ENCODE peak calls at places on chromosomes 6 and 20, in six cellular contexts. O is GM23248, E is lung, W is BJ, S is transverse colon, V is tibial artery. U is an unnamed sample.

GRCh38 chr6:52227495-52227894 is 16.8 kb downstream of the IL17F start:
- DNase-seq in O (no peak), E (no peak), W (no peak), S (no peak), V (no peak), U (no peak)

GRCh38 chr6:3061501-3061941 is 6.8 kb upstream of the RIPK1 start:
- DNase-seq in O (peak), E (no peak), W (no peak), S (no peak), V (no peak), U (peak)

GRCh38 chr20:57547250-57547649 is 13.7 kb upstream of the PCK1 start:
- DNase-seq in O (peak), E (no peak), W (no peak), S (no peak), V (peak), U (no peak)

GRCh38 chr6:166461821-166462460 is 79.2 kb upstream of the MPC1 start:
- DNase-seq in O (no peak), E (no peak), W (no peak), S (no peak), V (no peak), U (no peak)

GRCh38 chr6:102895683-102896082 is 1502.2 kb downstream of the GRIK2 start:
- DNase-seq in O (no peak), E (no peak), W (no peak), S (no peak), V (no peak), U (peak)

GRCh38 chr6:125229080-125229479 is 72.7 kb downstream of the HDDC2 start:
- DNase-seq in O (peak), E (no peak), W (no peak), S (no peak), V (no peak), U (no peak)

GRCh38 chr6:74735304-74735703 is 470.5 kb downstream of the COL12A1 start:
- DNase-seq in O (peak), E (no peak), W (peak), S (no peak), V (no peak), U (no peak)

GRCh38 chr6:169172435-169172834 is 81.2 kb downstream of the THBS2 start:
- DNase-seq in O (peak), E (peak), W (peak), S (no peak), V (peak), U (no peak)

GRCh38 chr20:63782051-63782471 is 42.5 kb downstream of the SLC2A4RG start:
- DNase-seq in O (no peak), E (no peak), W (no peak), S (no peak), V (no peak), U (no peak)

GRCh38 chr6:143955971-143956370 is 52.1 kb downstream of the PLAGL1 start:
- DNase-seq in O (no peak), E (no peak), W (no peak), S (no peak), V (no peak), U (no peak)

GRCh38 chr20:11982958-11983470 is 65.3 kb downstream of the BTBD3 start:
- DNase-seq in O (no peak), E (no peak), W (no peak), S (no peak), V (no peak), U (no peak)

GRCh38 chr20:2042400-2042799 is 48.5 kb upstream of the PDYN start:
- DNase-seq in O (peak), E (no peak), W (peak), S (no peak), V (no peak), U (peak)

GRCh38 chr6:85496856-85497255 is 47.0 kb downstream of the NT5E start:
- DNase-seq in O (no peak), E (no peak), W (no peak), S (no peak), V (no peak), U (no peak)

GRCh38 chr6:37566209-37566859 is 66.6 kb upstream of the CCDC167 start:
- DNase-seq in O (peak), E (peak), W (no peak), S (peak), V (no peak), U (no peak)

GRCh38 chr6:48626421-48626820 is 515.4 kb upstream of the PTCHD4 start:
- DNase-seq in O (no peak), E (no peak), W (no peak), S (no peak), V (no peak), U (no peak)

GRCh38 chr6:49406241-49406970 is 56.6 kb downstream of the MMUT start:
- DNase-seq in O (peak), E (no peak), W (no peak), S (no peak), V (no peak), U (peak)

GRCh38 chr20:1857403-1857941 is 37.7 kb upstream of the SIRPA start:
- DNase-seq in O (no peak), E (no peak), W (no peak), S (no peak), V (no peak), U (no peak)

GRCh38 chr6:30641048-30641447 is 5.9 kb upstream of the C6orf136 start:
- DNase-seq in O (no peak), E (no peak), W (no peak), S (no peak), V (no peak), U (no peak)

GRCh38 chr6:73747293-73747692 is 51.3 kb downstream of the CD109 start:
- DNase-seq in O (no peak), E (no peak), W (no peak), S (no peak), V (no peak), U (no peak)

GRCh38 chr20:54625497-54625896 is 150.1 kb downstream of the DOK5 start:
- DNase-seq in O (no peak), E (no peak), W (no peak), S (no peak), V (no peak), U (no peak)

GRCh38 chr6:89818977-89819335 is 638 bp downstream of the MDN1 start:
- DNase-seq in O (peak), E (peak), W (no peak), S (peak), V (no peak), U (no peak)

GRCh38 chr20:21490105-21490504 is 23.8 kb downstream of the NKX2-2 start:
- DNase-seq in O (peak), E (no peak), W (no peak), S (no peak), V (no peak), U (no peak)

GRCh38 chr6:15508363-15509330 is 154.2 kb downstream of the DTNBP1 start:
- DNase-seq in O (no peak), E (no peak), W (no peak), S (no peak), V (peak), U (no peak)

GRCh38 chr6:5260111-5260620 is 584 bp downstream of the LYRM4 start:
- DNase-seq in O (peak), E (peak), W (no peak), S (peak), V (no peak), U (no peak)

GRCh38 chr6:56101141-56101553 is 146.2 kb downstream of the COL21A1 start:
- DNase-seq in O (peak), E (no peak), W (peak), S (no peak), V (no peak), U (peak)

GRCh38 chr20:37567331-37567665 is 39.6 kb upstream of the BLCAP start:
- DNase-seq in O (no peak), E (no peak), W (no peak), S (no peak), V (peak), U (no peak)

GRCh38 chr6:113763883-113764282 is 93.3 kb upstream of the MARCKS start:
- DNase-seq in O (peak), E (no peak), W (peak), S (no peak), V (no peak), U (no peak)

GRCh38 chr6:136290406-136291010 is 862 bp upstream of the BCLAF1 start:
- DNase-seq in O (peak), E (peak), W (no peak), S (peak), V (peak), U (peak)

GRCh38 chr6:149035806-149036205 is 281.7 kb upstream of the TAB2 start:
- DNase-seq in O (no peak), E (no peak), W (no peak), S (no peak), V (no peak), U (no peak)

GRCh38 chr6:149031545-149032317 is 284.9 kb downstream of the UST start:
- DNase-seq in O (peak), E (no peak), W (no peak), S (peak), V (peak), U (peak)

GRCh38 chr6:149032599-149033405 is 284.7 kb upstream of the TAB2 start:
- DNase-seq in O (peak), E (no peak), W (peak), S (no peak), V (no peak), U (peak)

GRCh38 chr6:149032318-149032598 is 285.3 kb upstream of the TAB2 start:
- DNase-seq in O (no peak), E (no peak), W (no peak), S (no peak), V (no peak), U (no peak)

DNA sequence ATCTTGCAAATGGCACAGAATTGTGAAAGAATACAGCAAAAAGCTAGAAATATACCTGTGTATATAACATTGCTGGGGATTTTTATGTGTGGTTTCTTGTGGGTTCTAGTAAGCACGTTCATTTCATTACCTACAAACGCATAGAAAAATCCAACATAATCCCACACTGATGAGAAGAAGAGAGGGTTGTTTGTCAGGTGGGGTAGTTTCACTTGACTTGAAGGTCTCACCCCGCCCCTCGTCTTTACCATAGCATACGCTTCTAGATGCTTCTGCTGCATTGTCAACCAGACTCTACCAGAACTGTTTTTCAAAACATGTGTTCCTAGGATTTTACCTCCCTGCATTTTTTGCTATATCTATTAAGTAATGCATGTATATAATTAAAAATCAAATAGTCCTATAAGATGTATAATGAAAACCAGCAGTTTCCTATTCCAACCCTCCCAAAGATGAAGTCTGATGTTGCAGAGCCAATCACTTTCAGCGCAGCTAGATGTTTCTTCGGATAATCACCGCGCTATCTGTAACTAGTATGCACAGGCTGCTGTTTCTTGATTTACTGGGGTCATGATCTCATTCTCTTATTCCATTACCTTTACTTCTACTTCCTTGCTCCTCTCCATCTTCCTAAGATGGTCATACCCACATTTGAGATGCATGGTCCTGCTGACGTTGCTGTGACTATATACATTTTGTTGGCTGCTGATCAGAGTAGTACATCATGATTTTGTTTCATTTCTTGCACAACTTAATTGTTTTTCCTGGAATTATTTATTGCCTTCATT is 283.9 kb upstream of the TAB2 start:
- DNase-seq in O (no peak), E (no peak), W (no peak), S (no peak), V (no peak), U (no peak)
- H3K4me3 ChIP-seq in O (peak), E (no peak), W (no peak), S (no peak), V (no peak), U (no peak)

GRCh38 chr6:11207199-11207968 is 25.1 kb downstream of the NEDD9 start:
- DNase-seq in O (peak), E (peak), W (peak), S (peak), V (no peak), U (peak)
- H3K4me3 ChIP-seq in O (no peak), E (no peak), W (no peak), S (no peak), V (no peak), U (no peak)

GRCh38 chr6:617485-618100 is 39.3 kb downstream of the HUS1B start:
- DNase-seq in O (no peak), E (no peak), W (no peak), S (no peak), V (no peak), U (no peak)

GRCh38 chr6:621916-622315 is 35.0 kb downstream of the HUS1B start:
- DNase-seq in O (no peak), E (no peak), W (no peak), S (no peak), V (no peak), U (no peak)

GRCh38 chr6:622462-622861 is 34.4 kb downstream of the HUS1B start:
- DNase-seq in O (no peak), E (no peak), W (no peak), S (no peak), V (no peak), U (no peak)

GRCh38 chr6:620166-620565 is 36.7 kb downstream of the HUS1B start:
- DNase-seq in O (no peak), E (no peak), W (no peak), S (no peak), V (no peak), U (no peak)

GRCh38 chr6:620950-621349 is 36.0 kb downstream of the HUS1B start:
- DNase-seq in O (no peak), E (no peak), W (no peak), S (no peak), V (no peak), U (no peak)
- H3K4me3 ChIP-seq in O (no peak), E (no peak), W (no peak), S (no peak), V (no peak), U (no peak)

GRCh38 chr6:151731313-151731712 is 76.2 kb upstream of the ESR1 start:
- DNase-seq in O (no peak), E (no peak), W (no peak), S (no peak), V (no peak), U (no peak)
- H3K4me3 ChIP-seq in O (no peak), E (no peak), W (no peak), S (no peak), V (no peak), U (no peak)

GRCh38 chr6:24126586-24127192 is 674 bp downstream of the NRSN1 start:
- DNase-seq in O (peak), E (peak), W (no peak), S (peak), V (no peak), U (peak)
- H3K4me3 ChIP-seq in O (no peak), E (no peak), W (no peak), S (no peak), V (no peak), U (no peak)

DNA sequence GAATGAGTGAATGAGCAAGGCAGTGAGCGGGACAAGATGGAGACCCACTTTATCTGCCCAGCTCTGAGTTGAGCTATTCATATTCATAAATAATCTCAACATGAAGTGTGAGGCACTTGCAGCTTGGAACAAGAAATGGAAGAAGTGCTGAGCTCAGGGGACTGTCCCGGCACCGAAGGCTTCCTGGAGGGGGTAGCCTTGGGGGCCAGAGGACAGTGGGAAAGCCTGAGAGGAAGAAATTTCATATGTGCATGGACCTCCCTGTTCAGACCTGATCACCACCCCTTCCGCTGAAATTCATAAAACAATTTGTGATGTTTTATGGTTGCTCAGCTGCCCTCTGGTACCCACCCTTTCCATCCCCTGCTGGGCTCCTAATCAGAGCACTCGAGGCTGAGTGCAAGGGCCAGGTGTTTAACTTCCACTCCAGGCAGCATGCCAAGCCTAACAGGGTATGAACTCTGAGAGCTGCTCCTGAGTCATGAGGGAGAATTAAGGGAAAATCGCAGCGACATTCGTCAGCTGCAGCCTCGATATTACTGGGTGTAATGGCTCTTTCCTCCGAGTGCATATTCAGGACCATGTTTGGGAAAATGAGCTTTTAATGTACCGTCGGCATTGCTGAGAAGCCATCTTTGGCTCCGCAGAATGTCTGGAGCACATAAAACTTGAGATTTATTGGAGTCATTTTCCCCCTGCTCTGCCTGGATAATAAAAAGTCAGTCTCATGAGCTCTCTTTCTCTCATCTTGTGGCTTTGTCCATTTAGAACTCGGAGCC is 103.4 kb downstream of the TOX2 start:
- DNase-seq in O (peak), E (peak), W (peak), S (peak), V (peak), U (peak)
- H3K4me3 ChIP-seq in O (peak), E (no peak), W (no peak), S (peak), V (no peak), U (peak)

U was measured in retinal pigment epithelial cell.